ENCODE peak calls at places on chromosomes 1 and 21, in six cellular contexts. W is PC-3, F is heart left ventricle, D is testis, U is endothelial cell of umbilical vein, C is OCI-LY7. O is an unnamed sample.

GRCh38 chr21:41283211-41283818 is 33.3 kb upstream of the FAM3B start:
- DNase-seq in D (peak), U (peak), W (peak), C (peak), F (peak), O (peak)

GRCh38 chr1:78586572-78586971 is 33.7 kb upstream of the IFI44L start:
- DNase-seq in W (peak), U (no peak), D (no peak), C (no peak), F (no peak), O (no peak)

GRCh38 chr1:94686882-94687281 is 133.3 kb upstream of the SLC44A3 start:
- DNase-seq in F (no peak), U (no peak), W (no peak), C (no peak), D (no peak), O (no peak)

GRCh38 chr1:78225153-78225552 is 179.4 kb downstream of the GIPC2 start:
- DNase-seq in F (no peak), D (no peak), C (no peak), W (peak), U (no peak), O (no peak)

GRCh38 chr1:195597929-195598328 is 1010.3 kb downstream of the KCNT2 start:
- DNase-seq in W (no peak), D (no peak), F (no peak), U (no peak), C (no peak), O (no peak)

GRCh38 chr1:154626456-154627246 is 18.7 kb upstream of the ADAR start:
- DNase-seq in F (no peak), D (peak), U (no peak), W (no peak), C (peak), O (peak)

GRCh38 chr1:3237994-3238704 is 169.1 kb downstream of the PRDM16 start:
- DNase-seq in W (no peak), U (no peak), D (peak), C (no peak), F (no peak), O (no peak)

GRCh38 chr1:94379615-94380014 is 38.6 kb upstream of the ABCD3 start:
- DNase-seq in C (no peak), W (no peak), F (peak), D (no peak), U (no peak), O (no peak)

GRCh38 chr1:213570487-213570886 is 417.3 kb upstream of the PROX1 start:
- DNase-seq in W (no peak), D (no peak), C (no peak), U (no peak), F (no peak), O (no peak)

GRCh38 chr1:172976222-172977041 is 74.3 kb downstream of the TNFSF18 start:
- DNase-seq in D (no peak), U (peak), F (no peak), W (peak), C (no peak), O (no peak)

GRCh38 chr21:40871099-40871498 is 24.1 kb upstream of the DSCAM start:
- DNase-seq in U (no peak), C (no peak), W (no peak), D (no peak), F (no peak), O (no peak)

GRCh38 chr1:184755226-184756065 is 788 bp upstream of the EDEM3 start:
- DNase-seq in C (peak), F (no peak), U (no peak), W (peak), D (peak), O (no peak)

GRCh38 chr1:179178965-179179364 is 50.5 kb downstream of the ABL2 start:
- DNase-seq in D (no peak), U (peak), C (no peak), F (no peak), W (peak), O (no peak)

GRCh38 chr21:45629046-45629981 is 14.2 kb upstream of the PCBP3 start:
- DNase-seq in W (no peak), F (no peak), D (no peak), U (no peak), C (no peak), O (no peak)

GRCh38 chr1:102434421-102434820 is 437.7 kb upstream of the OLFM3 start:
- DNase-seq in D (peak), W (peak), C (peak), F (no peak), U (peak), O (peak)

GRCh38 chr1:200081151-200081981 is 53.9 kb downstream of the NR5A2 start:
- DNase-seq in C (no peak), F (no peak), U (peak), D (no peak), W (no peak), O (no peak)

GRCh38 chr1:32764826-32765545 is 52.2 kb downstream of the YARS1 start:
- DNase-seq in U (no peak), F (no peak), W (no peak), D (no peak), C (no peak), O (peak)

GRCh38 chr21:29293495-29293894 is 5.2 kb upstream of the BACH1 start:
- DNase-seq in F (no peak), W (no peak), D (no peak), C (peak), U (no peak), O (peak)

GRCh38 chr1:70528591-70529333 is 117.7 kb downstream of the CTH start:
- DNase-seq in W (peak), C (peak), D (peak), F (no peak), U (peak), O (peak)
- TF ChIP-seq CTCF in W (peak), C (peak), D (no peak), F (peak), U (peak), O (peak)

GRCh38 chr1:156485984-156486383 is 14.6 kb downstream of the MEF2D start:
- DNase-seq in W (no peak), U (no peak), F (no peak), C (no peak), D (no peak), O (no peak)

GRCh38 chr1:156486421-156487344 is 13.9 kb downstream of the MEF2D start:
- DNase-seq in U (no peak), C (no peak), D (peak), F (no peak), W (no peak), O (no peak)

GRCh38 chr1:156483397-156483796 is 17.2 kb downstream of the MEF2D start:
- DNase-seq in D (no peak), U (no peak), F (no peak), C (no peak), W (no peak), O (no peak)

GRCh38 chr1:156482276-156482675 is 18.3 kb downstream of the MEF2D start:
- DNase-seq in C (no peak), W (no peak), F (no peak), U (no peak), D (no peak), O (no peak)

DNA sequence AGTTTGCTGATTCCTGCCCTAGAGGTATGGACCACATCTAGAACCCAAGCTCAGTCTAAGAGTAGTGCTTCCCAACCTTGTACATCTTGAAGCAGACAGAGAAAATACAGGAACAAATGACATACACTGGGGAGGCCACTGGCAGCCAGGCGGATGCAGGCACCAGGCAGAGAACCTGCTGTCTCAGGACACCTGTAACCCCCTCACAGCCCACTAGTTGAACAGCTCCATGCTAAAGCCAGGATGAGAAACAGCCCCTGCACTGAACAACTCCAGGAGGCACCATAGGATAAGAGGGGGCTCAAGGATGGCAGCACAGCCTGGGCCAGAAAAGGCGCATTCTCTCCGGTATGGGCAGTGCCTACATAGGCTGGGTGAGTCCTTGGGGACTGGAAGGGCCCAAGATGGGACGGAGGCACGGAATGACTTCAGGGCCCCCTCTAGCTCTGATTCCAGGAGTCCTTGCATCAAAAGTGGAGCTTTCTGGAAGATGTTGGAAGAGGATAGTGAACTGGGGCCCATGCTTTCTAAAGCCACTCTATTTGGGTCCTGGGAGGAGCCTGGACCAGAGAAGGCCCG is 16.0 kb downstream of the MEF2D start:
- DNase-seq in U (no peak), F (no peak), D (no peak), C (no peak), W (no peak), O (no peak)
- TF ChIP-seq CTCF in U (no peak), F (no peak), D (no peak), C (no peak), W (no peak), O (no peak)

GRCh38 chr1:178093150-178093957 is 550 bp upstream of the RASAL2 start:
- DNase-seq in C (peak), W (peak), D (peak), U (peak), F (peak), O (peak)
- TF ChIP-seq CTCF in C (no peak), W (no peak), D (no peak), U (peak), F (no peak), O (no peak)

GRCh38 chr1:162271972-162272371 is 104.7 kb downstream of the SPATA46 start:
- DNase-seq in C (no peak), U (no peak), D (no peak), F (no peak), W (no peak), O (no peak)

GRCh38 chr1:162270016-162270415 is 106.6 kb downstream of the SPATA46 start:
- DNase-seq in C (no peak), U (no peak), D (no peak), W (no peak), F (no peak), O (no peak)

GRCh38 chr1:162264108-162264507 is 112.5 kb downstream of the SPATA46 start:
- DNase-seq in D (no peak), W (no peak), C (no peak), F (no peak), U (no peak), O (no peak)

DNA sequence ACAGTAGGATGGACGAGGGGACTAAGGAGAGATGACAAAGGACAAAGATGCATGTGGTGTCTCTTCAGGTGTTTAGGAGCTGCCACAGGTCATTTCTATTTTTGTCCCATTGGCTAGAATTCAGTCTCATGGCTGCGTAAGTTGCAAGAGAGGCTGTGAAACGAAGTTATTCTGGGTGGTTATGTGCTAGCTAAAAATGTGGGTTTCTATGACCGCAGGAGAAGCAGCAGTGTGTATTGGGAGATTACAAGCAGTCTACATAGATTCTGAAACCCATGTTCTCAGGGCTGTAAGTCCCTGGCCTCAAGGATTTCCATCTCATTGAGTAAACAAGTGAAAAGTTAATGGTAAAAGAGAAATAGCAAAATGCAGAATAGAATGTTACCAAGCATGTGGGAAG is 110.7 kb downstream of the SPATA46 start:
- DNase-seq in U (no peak), D (no peak), F (no peak), W (no peak), C (no peak), O (no peak)
- TF ChIP-seq CTCF in U (no peak), D (no peak), F (no peak), W (no peak), C (no peak), O (no peak)

DNA sequence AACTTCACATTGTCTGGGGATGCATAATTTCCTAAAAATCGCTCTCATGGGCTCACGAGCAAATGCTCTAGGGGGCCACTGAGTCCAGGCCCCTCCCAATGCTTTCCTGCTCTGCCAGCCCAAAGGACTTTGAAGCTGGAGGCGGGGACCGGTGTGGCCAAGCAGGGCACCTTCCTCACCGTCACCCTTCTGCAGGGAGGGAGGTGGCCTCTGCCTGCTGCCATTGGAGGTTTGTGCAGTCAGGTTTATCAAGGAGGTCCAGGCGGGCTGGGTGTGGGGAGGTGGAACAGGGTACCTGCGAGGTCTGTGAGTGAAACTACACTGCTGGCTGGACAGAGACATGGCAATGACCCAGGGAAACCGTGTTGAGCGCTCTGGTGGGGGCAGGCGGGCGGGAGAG is 58.1 kb upstream of the TRAPPC10 start:
- DNase-seq in W (no peak), C (no peak), D (no peak), F (no peak), U (no peak), O (no peak)
- TF ChIP-seq CTCF in W (no peak), C (no peak), D (no peak), F (no peak), U (no peak), O (no peak)

DNA sequence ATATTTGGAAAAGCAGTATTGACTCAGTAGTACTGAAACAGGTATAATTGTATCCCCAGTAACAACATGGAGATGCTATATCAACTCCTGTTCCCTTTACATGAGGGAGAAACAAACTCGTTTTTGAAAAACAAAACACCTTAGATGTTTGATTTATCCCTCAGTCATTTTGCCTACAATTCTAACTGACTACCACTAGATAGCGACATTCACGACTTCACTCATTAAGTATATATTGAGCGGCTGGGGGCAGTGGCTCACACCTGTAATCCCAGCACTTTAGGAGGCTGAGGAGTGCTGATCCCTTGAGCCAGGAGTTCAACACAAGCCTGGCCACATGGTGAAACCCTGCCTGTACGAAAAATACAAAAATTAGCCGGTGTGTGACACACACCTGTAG is 83.3 kb downstream of the CYYR1 start:
- DNase-seq in F (no peak), U (no peak), D (no peak), C (no peak), W (no peak), O (no peak)
- TF ChIP-seq CTCF in F (no peak), U (no peak), D (no peak), C (no peak), W (peak), O (no peak)

GRCh38 chr1:215887618-215888017 is 320.5 kb downstream of the KCTD3 start:
- DNase-seq in U (no peak), D (no peak), F (no peak), W (no peak), C (no peak), O (no peak)

GRCh38 chr1:215891266-215891665 is 324.2 kb downstream of the KCTD3 start:
- DNase-seq in U (no peak), W (no peak), F (no peak), C (no peak), D (no peak), O (no peak)

GRCh38 chr1:215890438-215890837 is 323.3 kb downstream of the KCTD3 start:
- DNase-seq in W (no peak), C (no peak), U (no peak), F (no peak), D (no peak), O (no peak)

GRCh38 chr1:215891673-215892072 is 324.6 kb downstream of the KCTD3 start:
- DNase-seq in D (no peak), U (no peak), F (no peak), C (no peak), W (no peak), O (no peak)

DNA sequence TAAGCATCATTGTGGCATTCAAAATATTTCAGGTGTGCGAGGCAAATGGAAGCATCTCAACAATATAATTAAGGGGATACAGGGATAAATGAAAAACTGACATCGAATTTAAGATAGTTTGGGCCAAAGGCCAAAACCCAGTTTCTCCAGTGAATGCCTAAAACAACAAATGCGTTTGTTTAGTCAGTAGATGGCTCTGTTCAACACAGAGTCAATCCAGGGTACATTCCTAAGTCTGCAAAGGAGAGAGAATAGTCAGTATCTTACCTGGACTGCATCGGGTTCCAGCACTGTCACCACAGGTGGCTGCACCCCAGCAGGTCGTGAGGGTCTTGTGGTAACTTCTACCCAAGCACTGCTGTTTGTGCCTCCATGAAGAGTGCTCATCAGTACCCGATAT is 321.1 kb downstream of the KCTD3 start:
- DNase-seq in C (no peak), D (no peak), F (no peak), U (no peak), W (peak), O (no peak)
- TF ChIP-seq CTCF in C (peak), D (no peak), F (no peak), U (no peak), W (peak), O (no peak)

DNA sequence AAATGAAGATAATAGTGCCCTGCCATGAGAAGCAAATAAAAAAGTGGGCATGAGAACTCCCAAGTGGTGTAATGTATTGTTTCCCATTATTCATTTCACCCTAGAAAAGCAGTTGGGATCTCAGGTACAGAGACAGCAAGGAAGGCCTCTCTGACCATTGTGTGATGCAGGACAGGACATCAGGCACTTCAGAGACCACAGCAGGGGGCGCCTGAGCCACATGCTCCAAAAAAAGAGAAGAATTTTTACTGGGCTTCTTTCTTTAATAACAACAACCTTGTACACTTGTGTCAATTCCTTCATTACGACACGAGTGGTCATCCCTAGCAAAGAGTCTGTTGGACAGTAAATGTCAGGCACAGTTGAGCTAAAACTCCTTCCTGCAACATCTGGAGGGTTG is 533.3 kb downstream of the OMA1 start:
- DNase-seq in W (no peak), F (no peak), U (no peak), C (no peak), D (no peak), O (no peak)
- TF ChIP-seq CTCF in W (no peak), F (no peak), U (no peak), C (no peak), D (no peak), O (no peak)